ENCODE peak calls at places on chromosomes 4 and X, in six cellular contexts. M is K562, E is GM23338, C is WTC11, U is H1, F is HepG2. P is an unnamed sample.

GRCh38 chr4:110614173-110614948 is 8.5 kb downstream of the PITX2 start:
- DNase-seq in M (no peak), E (peak), C (peak), U (peak), F (no peak), P (no peak)

GRCh38 chrX:72280210-72280882 is 3.3 kb upstream of the RPS4X start:
- DNase-seq in M (peak), E (no peak), C (no peak), U (no peak), F (no peak), P (no peak)

GRCh38 chrX:111041018-111041462 is 55.0 kb upstream of the PAK3 start:
- DNase-seq in M (no peak), E (peak), C (no peak), U (no peak), F (peak), P (no peak)

GRCh38 chr4:105965183-105965800 is 70.0 kb downstream of the NPNT start:
- DNase-seq in M (no peak), E (no peak), C (no peak), U (no peak), F (no peak), P (no peak)

GRCh38 chrX:136304493-136304892 is 3.7 kb downstream of the ADGRG4 start:
- DNase-seq in M (no peak), E (peak), C (no peak), U (no peak), F (no peak), P (no peak)

GRCh38 chr4:86560447-86560846 is 33.7 kb upstream of the PTPN13 start:
- DNase-seq in M (no peak), E (no peak), C (no peak), U (no peak), F (no peak), P (no peak)

GRCh38 chr4:99863804-99864203 is 30.4 kb downstream of the LAMTOR3 start:
- DNase-seq in M (no peak), E (no peak), C (no peak), U (no peak), F (no peak), P (no peak)

GRCh38 chrX:14359727-14360126 is 169.6 kb upstream of the GLRA2 start:
- DNase-seq in M (no peak), E (peak), C (no peak), U (no peak), F (no peak), P (no peak)

GRCh38 chrX:45142185-45142584 is 58.5 kb downstream of the DIPK2B start:
- DNase-seq in M (no peak), E (no peak), C (no peak), U (no peak), F (no peak), P (no peak)

GRCh38 chrX:3244955-3245354 is 101.5 kb downstream of the MXRA5 start:
- DNase-seq in M (no peak), E (no peak), C (no peak), U (no peak), F (no peak), P (no peak)

GRCh38 chr4:6225469-6225868 is 25.1 kb upstream of the JAKMIP1 start:
- DNase-seq in M (no peak), E (peak), C (peak), U (peak), F (no peak), P (no peak)

DNA sequence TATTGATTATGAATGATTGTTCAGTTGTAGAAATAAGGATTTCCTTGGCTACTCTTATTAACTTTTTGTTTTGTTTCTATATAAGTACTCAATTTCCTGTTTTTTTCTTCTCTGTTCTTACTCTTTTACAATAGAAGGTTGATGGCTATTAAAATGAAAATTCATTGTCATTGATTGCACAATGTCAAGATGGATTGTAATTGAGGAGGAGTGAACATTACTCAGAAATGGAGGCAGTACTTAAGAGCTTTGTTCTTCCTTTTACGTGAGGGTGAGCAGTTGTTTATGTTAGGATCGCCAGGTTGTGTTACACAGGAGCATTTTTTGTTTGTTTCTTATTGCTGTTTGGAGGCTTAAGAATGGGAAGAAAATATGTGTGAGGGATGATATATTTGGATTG is 2062.4 kb downstream of the ARAP2 start:
- DNase-seq in M (no peak), E (no peak), C (no peak), U (no peak), F (no peak), P (no peak)
- TF ChIP-seq CREB1 in M (no peak), E (no peak), C (no peak), U (no peak), F (no peak), P (no peak)

GRCh38 chrX:68995780-68996551 is 167.1 kb downstream of the EFNB1 start:
- DNase-seq in M (no peak), E (no peak), C (no peak), U (peak), F (peak), P (no peak)

GRCh38 chrX:68998716-68999115 is 166.5 kb downstream of the PJA1 start:
- DNase-seq in M (no peak), E (peak), C (no peak), U (peak), F (no peak), P (no peak)

GRCh38 chrX:68999351-68999750 is 165.9 kb downstream of the PJA1 start:
- DNase-seq in M (no peak), E (no peak), C (no peak), U (no peak), F (no peak), P (no peak)

GRCh38 chrX:68997911-68998310 is 167.3 kb downstream of the PJA1 start:
- DNase-seq in M (no peak), E (no peak), C (no peak), U (no peak), F (no peak), P (no peak)

GRCh38 chrX:68997461-68997860 is 167.8 kb downstream of the PJA1 start:
- DNase-seq in M (no peak), E (no peak), C (no peak), U (no peak), F (no peak), P (no peak)
- TF ChIP-seq CREB1 in M (no peak), E (no peak), C (no peak), U (no peak), F (no peak), P (no peak)

DNA sequence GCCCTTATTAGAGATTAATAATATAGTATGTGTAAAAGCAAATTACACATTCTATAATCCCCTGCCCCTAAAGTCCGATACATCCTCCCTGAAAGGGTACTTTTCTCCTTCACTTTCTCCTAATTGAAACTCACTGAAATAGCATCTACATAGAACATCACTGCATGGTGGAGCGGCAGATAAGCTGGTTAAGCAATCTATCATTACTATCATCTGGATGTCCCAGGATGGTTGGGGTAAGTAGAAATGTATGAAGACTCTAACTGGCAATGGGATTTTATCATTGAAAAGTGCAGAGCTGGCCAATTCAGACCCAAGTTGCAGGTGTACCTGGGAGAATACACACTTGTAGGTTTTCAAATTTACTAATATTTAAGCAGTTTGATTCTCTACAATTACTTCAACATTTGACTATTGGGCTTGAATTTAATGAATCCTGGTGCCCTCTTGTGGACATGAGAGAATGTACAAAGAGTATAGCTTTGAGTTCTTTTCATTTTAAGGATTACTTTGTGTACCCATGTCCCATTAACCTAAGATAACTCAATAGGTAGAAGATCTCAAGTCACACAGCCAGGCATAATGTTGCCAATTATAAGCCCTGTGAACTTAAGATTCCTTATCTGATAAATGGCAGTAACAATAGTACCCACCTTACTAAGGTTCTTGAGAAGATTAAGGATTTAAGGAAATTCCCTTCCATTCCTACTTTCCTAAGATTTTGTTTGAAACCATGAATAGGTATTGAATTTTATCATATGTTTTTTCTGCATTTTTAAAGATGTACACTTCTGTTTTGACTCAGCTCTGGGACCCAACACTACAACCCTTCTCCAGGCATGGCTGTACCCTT is 69.8 kb downstream of the SHROOM3 start:
- DNase-seq in M (peak), E (peak), C (no peak), U (no peak), F (peak), P (no peak)
- TF ChIP-seq CREB1 in M (no peak), E (no peak), C (no peak), U (no peak), F (no peak), P (no peak)

GRCh38 chr4:154010377-154010776 is 221.5 kb upstream of the SFRP2 start:
- DNase-seq in M (no peak), E (no peak), C (no peak), U (no peak), F (no peak), P (no peak)

GRCh38 chr4:154013576-154013975 is 224.7 kb upstream of the SFRP2 start:
- DNase-seq in M (no peak), E (no peak), C (no peak), U (no peak), F (no peak), P (no peak)

GRCh38 chr4:154009795-154010194 is 220.9 kb upstream of the SFRP2 start:
- DNase-seq in M (no peak), E (no peak), C (no peak), U (no peak), F (no peak), P (no peak)

GRCh38 chr4:154004859-154005520 is 216.1 kb upstream of the SFRP2 start:
- DNase-seq in M (no peak), E (no peak), C (no peak), U (no peak), F (no peak), P (no peak)

DNA sequence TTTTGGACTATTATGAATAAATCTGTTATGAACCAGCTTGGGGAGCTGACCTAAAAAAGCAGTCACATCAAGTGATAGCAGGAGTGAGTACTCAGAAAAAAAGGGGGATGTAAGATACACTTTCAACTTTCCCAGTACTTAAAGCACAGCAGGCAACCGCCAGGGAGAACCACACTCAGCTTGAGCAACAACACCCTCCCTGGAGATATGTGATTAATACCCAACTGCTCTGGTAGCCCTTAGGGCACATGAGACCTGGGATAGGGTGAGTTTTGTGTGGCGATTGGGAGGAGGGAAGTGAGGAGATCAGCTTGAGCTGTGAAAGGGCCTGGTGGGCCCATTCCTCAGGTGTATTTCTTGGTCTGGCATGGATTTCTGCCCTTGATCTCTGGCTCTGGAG is 220.3 kb upstream of the SFRP2 start:
- DNase-seq in M (no peak), E (no peak), C (no peak), U (no peak), F (no peak), P (no peak)
- TF ChIP-seq CREB1 in M (no peak), E (no peak), C (no peak), U (no peak), F (no peak), P (no peak)

GRCh38 chr4:1900624-1901023 is 29.4 kb downstream of the NSD2 start:
- DNase-seq in M (no peak), E (no peak), C (no peak), U (no peak), F (no peak), P (no peak)
- TF ChIP-seq CREB1 in M (no peak), E (no peak), C (no peak), U (no peak), F (no peak), P (no peak)

GRCh38 chrX:119423631-119424030 is 24.5 kb downstream of the SLC25A43 start:
- DNase-seq in M (no peak), E (no peak), C (no peak), U (no peak), F (no peak), P (no peak)
- TF ChIP-seq CREB1 in M (no peak), E (no peak), C (no peak), U (no peak), F (no peak), P (no peak)

GRCh38 chr4:153402366-153402765 is 57.9 kb downstream of the MND1 start:
- DNase-seq in M (no peak), E (no peak), C (no peak), U (no peak), F (no peak), P (no peak)
- TF ChIP-seq CREB1 in M (no peak), E (no peak), C (no peak), U (no peak), F (no peak), P (no peak)

P was measured in GM12878.